ENCODE peak calls at places on chromosomes 16 and 17, in five cellular contexts. N is adipocyte, P is ovary, W is kidney epithelial cell, X is OCI-LY7. F is an unnamed sample.

GRCh38 chr17:7782237-7782636 is 51.8 kb upstream of the KDM6B start:
- DNase-seq in N (peak; percentile 44), P (no peak), W (no peak), X (no peak), F (peak; percentile 10)

GRCh38 chr17:82120148-82120547 is 22.1 kb upstream of the FASN start:
- DNase-seq in N (peak; percentile 28), P (no peak), W (no peak), X (no peak), F (peak; percentile 57)

GRCh38 chr16:81321537-81321936 is 6.8 kb downstream of the GAN start:
- DNase-seq in N (no peak), P (no peak), W (no peak), X (no peak), F (no peak)

GRCh38 chr16:54106078-54106477 is 180.5 kb downstream of the IRX3 start:
- DNase-seq in N (no peak), P (no peak), W (no peak), X (no peak), F (no peak)

GRCh38 chr17:81984773-81985410 is 7.5 kb downstream of the ASPSCR1 start:
- DNase-seq in N (no peak), P (no peak), W (no peak), X (no peak), F (no peak)

GRCh38 chr17:61324540-61324868 is 75.1 kb upstream of the TBX2 start:
- DNase-seq in N (no peak), P (no peak), W (no peak), X (no peak), F (no peak)

GRCh38 chr17:2034806-2035548 is 5.0 kb downstream of the DPH1 start:
- DNase-seq in N (peak; percentile 44), P (no peak), W (no peak), X (no peak), F (no peak)

GRCh38 chr17:35752471-35752870 is 568 bp downstream of the GAS2L2 start:
- DNase-seq in N (no peak), P (no peak), W (no peak), X (no peak), F (no peak)

GRCh38 chr17:81346090-81346907 is 49.0 kb upstream of the BAHCC1 start:
- DNase-seq in N (peak; percentile 99), P (peak; percentile 99), W (no peak), X (peak; percentile 99), F (no peak)

GRCh38 chr17:78774956-78775571 is 7.0 kb downstream of the CYTH1 start:
- DNase-seq in N (no peak), P (no peak), W (no peak), X (peak; percentile 60), F (no peak)

DNA sequence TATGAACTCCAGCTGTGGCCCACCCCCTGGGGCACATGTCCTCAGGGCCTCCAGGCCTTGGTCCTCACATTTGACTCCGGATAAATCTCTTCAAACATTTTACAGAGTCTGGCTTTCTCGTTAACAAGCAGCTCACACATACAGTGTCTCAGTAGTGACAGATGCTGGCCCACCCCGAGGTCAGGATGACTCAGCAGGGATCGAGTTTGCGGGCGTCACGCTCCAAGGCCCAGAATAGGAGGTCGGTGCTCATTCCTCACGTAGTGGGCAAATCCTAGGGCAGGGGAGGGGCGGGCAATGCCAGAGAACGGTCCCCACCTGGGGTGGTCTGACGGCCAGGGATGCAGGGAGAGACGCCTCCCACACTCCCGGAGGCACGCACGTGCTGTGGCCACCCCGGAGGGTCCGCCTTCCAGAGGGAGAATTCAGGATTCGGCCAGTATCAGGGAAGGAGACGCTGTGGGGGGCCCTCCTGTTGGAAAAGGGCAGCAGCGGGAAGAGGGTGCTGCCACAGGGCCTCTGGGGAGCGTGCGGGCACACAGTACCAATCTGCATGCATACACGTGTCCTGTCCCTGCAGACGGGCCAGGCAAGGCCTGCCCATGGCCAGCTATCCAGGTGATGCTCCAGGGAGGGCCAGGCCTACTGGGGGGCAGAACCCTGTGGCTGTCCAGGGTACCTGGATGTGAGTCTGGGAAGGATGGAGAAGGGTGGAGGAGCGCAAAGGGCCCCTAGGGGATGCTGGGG is 8.6 kb downstream of the SLC7A5 start:
- DNase-seq in N (peak; percentile 80), P (peak; percentile 53), W (no peak), X (no peak), F (peak; percentile 37)
- H3K36me3 ChIP-seq in N (no peaks in the 10 kb centered on the region), P (no peaks in the 10 kb centered on the region), W (no peaks in the 10 kb centered on the region), X (peaks cover 91% of the 10 kb centered on the region), F (peaks cover 11% of the 10 kb centered on the region)

GRCh38 chr17:42844271-42844670 is at the start of gene AOC2:
- DNase-seq in N (no peak), P (no peak), W (no peak), X (no peak), F (no peak)
- H3K36me3 ChIP-seq in N (peaks cover 57% of the 10 kb centered on the region), P (no peaks in the 10 kb centered on the region), W (peaks cover 1% of the 10 kb centered on the region), X (peaks cover 66% of the 10 kb centered on the region), F (peaks cover 15% of the 10 kb centered on the region)

DNA sequence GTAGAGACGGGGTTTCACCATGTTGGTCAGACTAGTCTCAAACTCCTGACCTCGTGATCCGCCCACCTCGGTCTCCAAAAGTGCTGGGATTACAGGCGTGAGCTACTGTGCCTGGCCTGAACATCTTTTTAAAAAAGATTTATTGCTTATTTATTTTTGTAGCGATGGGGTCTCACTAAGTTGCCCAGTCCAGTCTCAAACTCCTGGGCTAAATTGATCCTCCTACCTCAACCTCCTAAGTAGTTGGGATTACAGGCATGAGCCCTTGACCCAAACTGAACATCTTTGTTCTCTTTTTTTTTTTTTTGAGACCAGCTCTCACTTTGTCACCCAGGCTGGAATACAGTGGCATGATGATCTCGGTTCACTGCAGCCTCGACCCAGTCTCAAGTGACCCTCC is 27.5 kb downstream of the DDX19A start:
- DNase-seq in N (no peak), P (no peak), W (no peak), X (no peak), F (no peak)
- H3K36me3 ChIP-seq in N (peaks cover 63% of the 10 kb centered on the region), P (no peaks in the 10 kb centered on the region), W (peaks cover 2% of the 10 kb centered on the region), X (peaks cover 84% of the 10 kb centered on the region), F (peaks cover 13% of the 10 kb centered on the region)

GRCh38 chr17:64509179-64509578 is 2.4 kb downstream of the CEP95 start:
- DNase-seq in N (no peak), P (no peak), W (no peak), X (no peak), F (no peak)

GRCh38 chr17:64506201-64506575 is at the start of gene DDX5:
- DNase-seq in N (peak; percentile 97), P (peak; percentile 97), W (peak; percentile 85), X (peak; percentile 97), F (no peak)

GRCh38 chr17:64508683-64509082 is 1.9 kb downstream of the CEP95 start:
- DNase-seq in N (no peak), P (no peak), W (no peak), X (no peak), F (no peak)

GRCh38 chr17:64506576-64507417 is at the start of gene CEP95:
- DNase-seq in N (peak; percentile 98), P (peak; percentile 97), W (peak; percentile 72), X (peak; percentile 97), F (peak; percentile 80)

DNA sequence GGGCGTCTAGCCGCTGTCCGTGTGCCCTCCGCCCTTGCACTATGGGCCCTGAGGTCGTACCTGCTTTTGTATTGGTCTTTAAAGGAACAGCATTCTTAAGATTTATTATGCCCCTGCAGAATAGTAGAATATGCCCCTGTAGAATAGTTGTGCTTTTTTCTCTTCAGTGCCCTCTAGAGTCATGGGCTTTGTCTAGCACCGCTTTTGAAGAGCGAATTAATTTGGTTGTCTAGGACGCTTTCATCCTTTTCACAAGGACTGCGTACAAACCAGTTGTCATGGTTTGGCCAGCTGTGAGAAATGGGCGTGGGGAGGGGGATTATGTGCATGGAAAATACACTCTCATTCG is 615 bp downstream of the CEP95 start:
- DNase-seq in N (peak; percentile 90), P (no peak), W (no peak), X (peak; percentile 85), F (peak; percentile 17)
- H3K36me3 ChIP-seq in N (peaks cover 55% of the 10 kb centered on the region), P (no peaks in the 10 kb centered on the region), W (peaks cover 3% of the 10 kb centered on the region), X (peaks cover 79% of the 10 kb centered on the region), F (peaks cover 13% of the 10 kb centered on the region)

GRCh38 chr16:69386596-69386995 is 789 bp upstream of the TERF2 start:
- DNase-seq in N (no peak), P (no peak), W (no peak), X (no peak), F (no peak)

GRCh38 chr16:69381231-69381630 is 4.6 kb downstream of the TERF2 start:
- DNase-seq in N (no peak), P (no peak), W (no peak), X (no peak), F (no peak)

GRCh38 chr16:69384974-69385373 is 833 bp downstream of the TERF2 start:
- DNase-seq in N (peak; percentile 15), P (no peak), W (no peak), X (peak; percentile 19), F (no peak)

GRCh38 chr16:69378760-69379159 is 7.0 kb downstream of the TERF2 start:
- DNase-seq in N (no peak), P (no peak), W (no peak), X (no peak), F (no peak)

GRCh38 chr16:69382421-69382820 is 3.4 kb downstream of the TERF2 start:
- DNase-seq in N (no peak), P (no peak), W (no peak), X (no peak), F (no peak)
- H3K36me3 ChIP-seq in N (peaks cover 59% of the 10 kb centered on the region), P (no peaks in the 10 kb centered on the region), W (no peaks in the 10 kb centered on the region), X (peaks cover 70% of the 10 kb centered on the region), F (peaks cover 3% of the 10 kb centered on the region)

GRCh38 chr16:68377667-68378420 is 67.0 kb downstream of the PRMT7 start:
- DNase-seq in N (no peak), P (no peak), W (no peak), X (no peak), F (no peak)
- H3K36me3 ChIP-seq in N (no peaks in the 10 kb centered on the region), P (no peaks in the 10 kb centered on the region), W (no peaks in the 10 kb centered on the region), X (no peaks in the 10 kb centered on the region), F (no peaks in the 10 kb centered on the region)

GRCh38 chr16:28168991-28169554 is 42.7 kb downstream of the XPO6 start:
- DNase-seq in N (no peak), P (no peak), W (no peak), X (no peak), F (no peak)
- H3K36me3 ChIP-seq in N (peaks cover 58% of the 10 kb centered on the region), P (no peaks in the 10 kb centered on the region), W (no peaks in the 10 kb centered on the region), X (peaks cover 97% of the 10 kb centered on the region), F (peaks cover 21% of the 10 kb centered on the region)

DNA sequence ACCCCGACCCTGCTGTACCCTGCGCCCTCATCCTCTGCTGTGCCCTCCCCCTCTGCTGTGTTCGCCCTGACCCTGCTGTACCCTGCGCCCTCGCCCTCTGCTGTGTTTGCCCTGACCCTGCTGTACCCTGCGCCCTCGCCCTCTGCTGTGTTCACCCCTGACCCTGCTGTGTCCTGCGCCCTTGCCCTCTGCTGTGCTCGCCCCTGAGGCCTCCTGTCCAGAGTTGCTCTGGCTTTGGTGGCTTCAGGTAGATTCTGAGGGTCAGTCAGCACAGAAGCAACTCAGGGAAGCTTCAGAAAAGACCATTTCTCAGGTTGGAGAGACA is 11.5 kb downstream of the ZNF276 start:
- DNase-seq in N (no peak), P (no peak), W (no peak), X (no peak), F (no peak)
- H3K36me3 ChIP-seq in N (peaks cover 91% of the 10 kb centered on the region), P (no peaks in the 10 kb centered on the region), W (peaks cover 2% of the 10 kb centered on the region), X (peaks cover 87% of the 10 kb centered on the region), F (peaks cover 38% of the 10 kb centered on the region)

DNA sequence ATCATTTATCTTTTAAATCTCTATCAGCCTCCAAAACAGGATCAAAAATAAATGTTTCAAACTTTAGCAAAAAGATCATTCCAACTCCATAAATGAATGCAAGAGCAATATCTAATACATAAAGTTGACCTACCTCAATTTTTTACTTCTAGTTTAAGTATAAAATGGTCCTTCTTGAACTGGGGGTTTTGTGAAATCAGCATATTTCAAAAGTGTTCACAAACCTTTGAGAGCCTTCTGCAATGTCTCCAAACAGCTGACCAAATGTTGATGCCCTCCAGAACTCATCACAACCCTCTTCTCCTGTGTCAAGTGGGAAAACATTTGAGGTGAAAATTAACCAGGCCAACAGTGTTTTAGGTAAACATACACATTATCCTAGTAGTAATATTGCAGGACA is 7.7 kb downstream of the MED1 start:
- DNase-seq in N (no peak), P (no peak), W (no peak), X (no peak), F (no peak)
- H3K36me3 ChIP-seq in N (peaks cover 72% of the 10 kb centered on the region), P (no peaks in the 10 kb centered on the region), W (no peaks in the 10 kb centered on the region), X (peaks cover 96% of the 10 kb centered on the region), F (peaks cover 5% of the 10 kb centered on the region)